ENCODE peak calls at places on chromosomes 12 and 14, in seven cellular contexts. A is GM12891, C is HepG2, Y is H1, W is K562, E is GM12878, D is SK-N-SH. K is an unnamed sample.

GRCh38 chr12:52052471-52053186 is 1.4 kb downstream of the NR4A1 start:
- DNase-seq in D (no peak), C (no peak), Y (no peak), E (no peak), W (peak; percentile 40), A (no peak), K (no peak)

GRCh38 chr14:36495666-36496065 is 24.4 kb downstream of the NKX2-1 start:
- DNase-seq in D (no peak), E (no peak), W (no peak), C (no peak), A (no peak), Y (no peak), K (no peak)

GRCh38 chr14:102215522-102216250 is 76.0 kb downstream of the WDR20 start:
- DNase-seq in Y (no peak), D (no peak), A (no peak), E (no peak), C (no peak), W (no peak), K (no peak)

GRCh38 chr12:102740157-102741032 is 176.6 kb downstream of the PAH start:
- DNase-seq in C (peak; percentile 6), W (no peak), D (no peak), A (no peak), Y (no peak), E (no peak), K (no peak)

GRCh38 chr14:20247651-20248246 is 8.7 kb downstream of the OR11H4 start:
- DNase-seq in D (peak; percentile 5), C (peak; percentile 66), A (no peak), E (no peak), Y (no peak), W (peak; percentile 9), K (no peak)

GRCh38 chr12:15634010-15634676 is 155.0 kb downstream of the EPS8 start:
- DNase-seq in Y (no peak), E (no peak), D (no peak), A (no peak), C (no peak), W (no peak), K (no peak)

GRCh38 chr14:106442857-106443256 is 916.5 kb downstream of the TMEM121 start:
- DNase-seq in D (no peak), C (no peak), W (no peak), Y (no peak), E (no peak), A (no peak), K (no peak)

GRCh38 chr14:69632154-69632553 is 20.8 kb downstream of the SUSD6 start:
- DNase-seq in W (no peak), E (no peak), D (no peak), C (no peak), Y (no peak), A (no peak), K (no peak)

GRCh38 chr14:30607156-30607780 is 14.9 kb upstream of the SCFD1 start:
- DNase-seq in D (no peak), E (no peak), Y (no peak), A (no peak), C (no peak), W (no peak), K (no peak)

GRCh38 chr14:100619382-100620305 is 32.4 kb upstream of the BEGAIN start:
- DNase-seq in A (no peak), W (no peak), E (no peak), Y (no peak), C (no peak), D (peak; percentile 25), K (no peak)

GRCh38 chr14:36504805-36505192 is 15.2 kb downstream of the NKX2-1 start:
- DNase-seq in E (no peak), C (no peak), Y (no peak), D (no peak), W (no peak), A (no peak), K (no peak)

GRCh38 chr12:31896514-31897039 is 62.6 kb upstream of the RESF1 start:
- DNase-seq in A (peak; percentile 61), E (peak; percentile 99), D (no peak), Y (no peak), C (no peak), W (peak; percentile 42), K (peak; percentile 45)

DNA sequence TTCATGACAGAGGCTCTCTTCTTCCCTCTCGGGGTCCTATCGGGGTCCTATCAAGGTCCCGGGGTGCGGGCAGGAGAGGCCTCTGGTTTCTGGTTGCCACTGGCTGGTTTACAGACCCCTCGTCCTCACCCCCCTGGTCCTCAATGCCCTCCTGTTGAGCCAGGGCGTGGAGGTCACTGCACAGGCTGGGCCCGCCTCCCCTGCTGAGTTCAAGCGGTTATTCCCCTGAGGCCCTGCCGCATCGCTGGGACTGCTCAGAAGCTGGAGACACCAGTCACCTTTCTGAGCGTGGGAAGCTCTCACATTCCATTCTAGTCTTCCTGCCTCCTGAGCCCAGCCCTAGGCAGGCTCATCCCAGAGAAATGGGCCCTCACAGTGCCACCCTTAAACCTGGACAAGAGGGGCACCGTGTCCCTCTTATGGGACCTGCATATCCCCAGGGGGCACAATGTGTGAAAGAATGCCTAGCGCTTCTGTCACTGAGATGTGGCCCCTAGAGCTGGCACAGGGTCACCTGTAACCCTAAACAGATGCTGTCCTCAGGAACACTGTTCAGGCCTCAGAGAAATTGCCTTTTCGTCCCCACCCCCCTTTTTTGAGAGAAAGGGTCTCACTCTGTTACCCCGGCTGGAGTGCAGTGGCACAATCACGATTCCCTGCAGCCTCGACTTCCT is 177.7 kb upstream of the RGS6 start:
- DNase-seq in D (no peak), Y (no peak), E (no peak), A (no peak), W (no peak), C (no peak), K (no peak)
- TF ChIP-seq TAF1 in D (no peak), Y (no peak), E (no peak), A (no peak), W (no peak), C (no peak), K (no peak)

GRCh38 chr14:105299654-105300541 is 903 bp downstream of the BRF1 start:
- DNase-seq in D (peak; percentile 37), Y (no peak), C (no peak), A (no peak), E (no peak), W (no peak), K (no peak)

GRCh38 chr14:105290598-105291356 is 10.0 kb downstream of the BRF1 start:
- DNase-seq in C (no peak), A (no peak), Y (no peak), E (no peak), D (peak; percentile 79), W (no peak), K (no peak)

GRCh38 chr14:105292810-105293711 is 7.7 kb downstream of the BRF1 start:
- DNase-seq in Y (no peak), W (no peak), D (peak; percentile 58), A (no peak), C (no peak), E (no peak), K (no peak)

GRCh38 chr14:105294142-105294597 is 6.6 kb downstream of the BRF1 start:
- DNase-seq in E (no peak), W (no peak), D (peak; percentile 91), C (no peak), A (no peak), Y (no peak), K (no peak)
- TF ChIP-seq TAF1 in E (no peak), W (no peak), D (no peak), C (no peak), A (no peak), Y (no peak), K (no peak)

DNA sequence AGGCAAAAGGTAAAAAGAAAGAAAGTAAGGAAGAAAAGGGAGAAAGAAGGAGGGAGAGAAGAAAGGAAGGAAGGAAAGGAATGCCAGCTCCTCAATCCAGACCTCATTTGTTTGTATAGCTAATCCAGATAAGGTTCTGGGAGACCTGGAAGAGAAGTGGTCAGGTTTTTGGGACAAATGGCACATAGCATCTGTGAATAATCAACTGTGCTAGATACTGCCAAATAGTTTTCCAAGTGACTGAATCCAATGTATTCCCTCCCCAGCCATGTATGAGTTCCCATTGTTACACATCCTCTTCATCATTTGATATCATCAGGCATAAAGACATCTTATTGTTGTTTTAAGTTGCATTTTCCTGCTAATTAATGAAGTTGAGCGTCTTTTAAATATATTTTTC is 18.6 kb upstream of the PTGR2 start:
- DNase-seq in A (no peak), W (no peak), E (no peak), D (no peak), Y (no peak), C (no peak), K (no peak)
- TF ChIP-seq TAF1 in A (no peak), W (no peak), E (no peak), D (no peak), Y (no peak), C (no peak), K (no peak)

GRCh38 chr12:49973361-49973830 is 649 bp downstream of the AQP6 start:
- DNase-seq in W (no peak), Y (no peak), E (no peak), D (no peak), C (no peak), A (no peak), K (no peak)

GRCh38 chr12:49976547-49976946 is 3.8 kb downstream of the AQP6 start:
- DNase-seq in C (no peak), W (no peak), A (no peak), E (no peak), Y (no peak), D (no peak), K (no peak)

GRCh38 chr12:49975370-49975761 is 2.6 kb downstream of the AQP6 start:
- DNase-seq in E (no peak), C (no peak), Y (peak; percentile 59), A (no peak), D (peak; percentile 7), W (no peak), K (no peak)

GRCh38 chr12:49974231-49974675 is 1.5 kb downstream of the AQP6 start:
- DNase-seq in C (peak; percentile 58), Y (peak; percentile 54), D (peak; percentile 88), W (peak; percentile 69), E (no peak), A (no peak), K (no peak)

GRCh38 chr12:49974677-49975369 is 2.1 kb downstream of the AQP6 start:
- DNase-seq in Y (no peak), E (no peak), W (no peak), C (no peak), D (no peak), A (no peak), K (no peak)
- TF ChIP-seq TAF1 in Y (no peak), E (no peak), W (no peak), C (no peak), D (no peak), A (no peak), K (no peak)

DNA sequence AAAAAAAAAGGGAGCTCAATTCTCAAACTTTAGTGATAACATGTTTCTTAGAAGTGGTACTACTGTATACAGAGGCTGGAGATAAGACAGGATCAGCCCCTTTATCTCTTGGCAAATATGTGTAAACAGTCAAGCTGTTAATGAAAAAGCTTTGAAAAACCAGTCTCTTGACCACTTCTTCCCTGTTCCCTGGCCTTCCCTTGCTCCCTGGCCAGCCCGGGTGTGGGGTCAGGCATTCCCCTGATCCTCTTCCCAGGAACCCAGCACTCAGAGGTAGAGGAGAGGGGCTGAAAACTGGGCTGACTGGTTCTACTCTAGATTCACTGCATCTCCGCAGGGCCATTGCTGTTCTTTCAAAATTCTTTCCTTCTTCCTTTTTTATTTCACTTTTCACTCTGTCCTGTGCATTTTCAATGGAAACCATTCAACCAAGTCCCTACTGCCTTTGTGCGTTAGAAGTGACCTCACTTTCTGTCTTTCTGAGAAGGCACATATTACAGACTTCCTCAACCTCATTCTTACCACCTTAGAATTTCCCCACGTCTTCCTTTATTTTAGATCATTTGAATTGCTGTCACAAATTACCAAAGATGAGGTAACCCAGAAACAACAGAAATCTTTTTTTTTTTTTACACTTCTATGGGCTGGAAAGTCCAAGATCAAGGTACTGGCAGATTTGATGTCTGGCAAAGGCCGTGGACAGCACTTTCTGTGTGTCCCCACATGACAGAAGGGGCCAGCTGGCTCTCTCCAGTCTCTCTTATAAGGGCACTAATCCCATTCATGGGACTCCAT is 5.7 kb downstream of the GNG2 start:
- DNase-seq in C (no peak), D (no peak), Y (no peak), W (no peak), A (no peak), E (no peak), K (no peak)
- TF ChIP-seq TAF1 in C (no peak), D (no peak), Y (no peak), W (no peak), A (no peak), E (no peak), K (no peak)